ENCODE peak calls at places on chromosomes 11 and 22, in four cellular contexts. Q is left lung, P is heart left ventricle, U is left ventricle myocardium inferior. R is an unnamed sample. For H3K4me1, the result is how much of the 10 kb centered on the place peaks cover.

GRCh38 chr11:73400293-73400692 is 24.1 kb downstream of the RELT start:
- DNase-seq in Q (no peak), P (no peak), U (no peak), R (no peak)

GRCh38 chr11:134668796-134669195 is 256.8 kb upstream of the B3GAT1 start:
- DNase-seq in Q (no peak), P (no peak), U (no peak), R (peak)

GRCh38 chr11:2588809-2589537 is 110.8 kb downstream of the KCNQ1OT1 start:
- DNase-seq in Q (peak), P (peak), U (peak), R (no peak)

GRCh38 chr11:119115484-119116234 is 5.7 kb upstream of the HINFP start:
- DNase-seq in Q (peak), P (peak), U (peak), R (no peak)

GRCh38 chr22:44391481-44392445 is 79.0 kb upstream of the SHISAL1 start:
- DNase-seq in Q (peak), P (peak), U (peak), R (peak)

GRCh38 chr11:78961938-78962701 is 387.5 kb upstream of the NARS2 start:
- DNase-seq in Q (no peak), P (no peak), U (no peak), R (no peak)

GRCh38 chr11:87063982-87064381 is 26.2 kb downstream of the TMEM135 start:
- DNase-seq in Q (no peak), P (no peak), U (no peak), R (no peak)

GRCh38 chr11:104830508-104830907 is 67.8 kb downstream of the CASP12 start:
- DNase-seq in Q (no peak), P (no peak), U (no peak), R (no peak)

GRCh38 chr11:72446929-72447753 is 12.8 kb upstream of the CLPB start:
- DNase-seq in Q (no peak), P (no peak), U (no peak), R (no peak)

GRCh38 chr22:22235564-22235963 is 9.0 kb upstream of the VPREB1 start:
- DNase-seq in Q (no peak), P (no peak), U (no peak), R (no peak)

GRCh38 chr22:38080847-38081635 is 2.9 kb downstream of the SLC16A8 start:
- DNase-seq in Q (no peak), P (peak), U (peak), R (no peak)

GRCh38 chr11:65476632-65477270 is 22.1 kb upstream of the MALAT1 start:
- DNase-seq in Q (no peak), P (no peak), U (no peak), R (peak)

GRCh38 chr11:134452026-134452848 is 40.2 kb upstream of the B3GAT1 start:
- DNase-seq in Q (no peak), P (no peak), U (no peak), R (peak)

GRCh38 chr11:27722945-27723344 is 22.7 kb upstream of the BDNF start:
- DNase-seq in Q (no peak), P (no peak), U (no peak), R (no peak)

GRCh38 chr22:27911329-27911728 is 7.7 kb downstream of the PITPNB start:
- DNase-seq in Q (no peak), P (no peak), U (no peak), R (no peak)

GRCh38 chr22:27918351-27919221 is 470 bp downstream of the PITPNB start:
- DNase-seq in Q (peak), P (peak), U (peak), R (peak)

GRCh38 chr22:27913162-27913741 is 5.8 kb downstream of the PITPNB start:
- DNase-seq in Q (no peak), P (no peak), U (no peak), R (no peak)
- H3K4me1 ChIP-seq in Q (half or more), P (under half), U (half or more), R (half or more)

DNA sequence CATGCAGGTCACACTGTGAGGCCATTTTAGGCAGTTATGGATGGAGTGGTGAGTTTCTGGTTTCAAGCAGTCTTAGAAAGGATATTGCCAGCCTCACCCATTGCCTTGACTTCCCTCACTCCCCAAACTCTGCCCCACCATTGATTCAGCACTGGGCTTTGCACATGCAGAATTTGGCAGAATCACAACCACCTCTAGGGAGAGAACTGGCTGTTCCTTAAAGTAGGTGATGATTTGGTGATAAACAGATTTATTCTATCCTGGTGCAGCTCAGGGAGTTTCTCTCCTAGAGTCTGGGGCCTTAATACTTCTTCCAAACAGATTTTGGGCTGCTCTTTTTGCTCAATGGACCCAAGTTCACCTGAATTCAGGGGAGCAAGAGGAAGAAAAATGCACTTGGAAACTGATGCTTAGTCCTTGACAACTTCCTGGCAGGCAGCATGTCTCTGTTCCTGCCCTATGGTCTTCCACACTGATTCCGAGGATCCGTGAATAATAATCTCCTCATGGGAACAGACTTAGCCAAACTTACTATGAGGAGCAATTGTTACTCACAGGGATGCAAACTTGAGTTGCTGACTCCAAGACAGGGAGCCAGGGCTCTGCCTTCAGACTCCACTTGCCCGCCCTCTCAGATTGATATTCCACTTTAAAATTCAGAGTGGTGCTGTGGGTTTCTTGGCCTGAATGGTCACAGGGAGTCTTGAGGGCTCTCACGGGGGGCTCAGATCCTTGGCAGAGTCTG is 129.7 kb upstream of the PARVA start:
- DNase-seq in Q (no peak), P (no peak), U (no peak), R (no peak)
- H3K4me1 ChIP-seq in Q (under half), P (under half), U (half or more), R (half or more)

GRCh38 chr11:116928845-116929244 is 91.4 kb upstream of the APOA1 start:
- DNase-seq in Q (no peak), P (no peak), U (no peak), R (no peak)
- H3K4me1 ChIP-seq in Q (half or more), P (under half), U (half or more), R (under half)

DNA sequence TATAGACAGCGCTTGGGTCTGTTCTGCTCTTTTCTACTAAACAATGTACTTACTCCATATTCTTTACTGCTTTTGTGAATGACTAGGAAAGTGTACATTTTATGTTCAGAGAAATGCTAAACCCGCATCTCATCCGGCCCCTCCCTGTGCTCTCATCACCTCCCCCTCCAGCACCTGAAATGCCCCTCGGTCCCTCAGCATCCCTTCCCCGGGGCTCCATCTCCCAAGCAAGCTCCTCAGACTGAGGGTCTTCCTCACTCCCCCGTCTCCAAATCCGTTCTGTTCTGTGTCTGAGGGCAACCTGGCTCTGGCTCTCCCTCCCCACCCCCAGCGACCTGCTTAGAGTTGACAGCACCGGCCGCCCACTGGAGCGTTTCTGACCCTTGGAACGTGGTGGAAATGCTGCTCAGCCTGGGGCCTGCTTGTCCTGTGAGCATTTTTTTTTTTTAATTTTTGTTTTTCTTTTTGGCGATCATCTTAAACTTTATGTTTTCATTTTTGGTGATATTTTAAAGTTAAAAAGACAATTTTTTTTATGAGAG is 1.4 kb downstream of the SELENOO start:
- DNase-seq in Q (no peak), P (no peak), U (no peak), R (no peak)
- H3K4me1 ChIP-seq in Q (half or more), P (under half), U (half or more), R (under half)

DNA sequence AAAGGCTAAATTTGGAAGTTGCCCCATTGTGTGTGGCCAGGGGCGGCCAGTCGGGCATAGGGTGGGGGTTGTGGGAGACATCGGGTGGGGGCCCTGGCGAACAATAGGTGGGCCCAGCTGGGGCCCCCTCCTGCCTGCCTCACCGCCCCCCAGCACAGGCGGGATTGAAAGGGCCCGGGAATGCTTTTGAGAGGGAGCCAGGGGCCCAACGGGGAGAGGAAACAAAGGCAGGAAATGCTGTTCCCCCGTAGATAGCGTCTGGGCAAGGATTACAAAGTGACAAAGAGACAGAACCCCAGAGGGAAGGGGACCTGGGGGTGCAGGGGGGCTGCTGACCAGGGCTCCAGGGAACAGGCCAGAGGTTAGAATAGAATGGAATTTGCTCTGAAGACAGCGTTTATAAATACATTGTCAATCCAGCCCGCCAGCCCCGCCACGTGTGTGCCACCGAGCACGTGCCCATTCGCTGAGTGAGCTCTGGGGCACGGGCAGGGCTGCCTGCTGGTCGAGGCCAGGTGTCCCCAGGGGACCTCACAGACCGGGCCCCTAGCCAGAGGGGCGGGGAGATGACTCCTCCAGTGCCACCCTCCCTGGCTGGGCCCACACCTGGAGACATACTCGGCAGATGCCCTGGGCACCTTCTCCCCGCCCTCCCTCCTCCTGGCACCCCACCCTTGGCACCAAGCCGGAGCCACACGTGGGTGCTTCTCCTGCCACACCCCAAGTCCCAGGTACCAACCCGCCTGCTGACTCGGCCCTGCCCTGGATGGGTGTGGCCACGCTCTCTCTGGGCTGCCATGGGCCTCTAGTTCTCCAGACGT is 9.7 kb downstream of the PDGFB start:
- DNase-seq in Q (peak), P (peak), U (peak), R (no peak)
- H3K4me1 ChIP-seq in Q (half or more), P (under half), U (half or more), R (under half)

DNA sequence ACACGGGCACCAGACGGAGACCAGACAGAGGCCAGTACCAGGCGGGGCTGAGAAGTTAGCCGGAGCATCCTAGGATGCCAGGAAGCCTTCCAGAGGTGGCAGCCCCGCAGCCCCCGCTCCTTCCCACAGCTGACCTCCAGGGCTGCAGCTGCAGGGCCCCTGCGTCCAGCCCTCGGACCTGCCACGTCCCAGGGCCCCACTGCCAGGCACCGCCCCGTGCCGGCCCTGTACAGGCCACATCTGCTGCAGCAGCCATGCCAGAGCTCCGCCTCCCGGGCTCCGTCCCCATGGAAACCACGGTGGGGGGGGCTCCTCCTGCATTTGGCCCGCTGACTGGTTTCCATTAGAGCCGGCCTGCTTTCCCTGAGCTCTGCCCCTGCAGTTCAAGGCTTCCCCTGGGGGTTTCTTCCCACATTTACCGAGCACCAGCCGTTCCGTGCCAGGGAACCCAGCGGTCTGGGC is 62.5 kb upstream of the PPARA start:
- DNase-seq in Q (peak), P (peak), U (peak), R (peak)
- H3K4me1 ChIP-seq in Q (half or more), P (half or more), U (half or more), R (under half)

GRCh38 chr11:75533843-75534242 is 8.1 kb upstream of the GDPD5 start:
- DNase-seq in Q (no peak), P (no peak), U (no peak), R (no peak)

GRCh38 chr11:75536786-75537629 is 11.3 kb upstream of the GDPD5 start:
- DNase-seq in Q (no peak), P (no peak), U (no peak), R (no peak)

GRCh38 chr11:75532200-75532972 is 6.6 kb upstream of the GDPD5 start:
- DNase-seq in Q (peak), P (peak), U (peak), R (peak)

GRCh38 chr11:75535039-75535563 is 9.4 kb upstream of the GDPD5 start:
- DNase-seq in Q (no peak), P (no peak), U (no peak), R (no peak)

DNA sequence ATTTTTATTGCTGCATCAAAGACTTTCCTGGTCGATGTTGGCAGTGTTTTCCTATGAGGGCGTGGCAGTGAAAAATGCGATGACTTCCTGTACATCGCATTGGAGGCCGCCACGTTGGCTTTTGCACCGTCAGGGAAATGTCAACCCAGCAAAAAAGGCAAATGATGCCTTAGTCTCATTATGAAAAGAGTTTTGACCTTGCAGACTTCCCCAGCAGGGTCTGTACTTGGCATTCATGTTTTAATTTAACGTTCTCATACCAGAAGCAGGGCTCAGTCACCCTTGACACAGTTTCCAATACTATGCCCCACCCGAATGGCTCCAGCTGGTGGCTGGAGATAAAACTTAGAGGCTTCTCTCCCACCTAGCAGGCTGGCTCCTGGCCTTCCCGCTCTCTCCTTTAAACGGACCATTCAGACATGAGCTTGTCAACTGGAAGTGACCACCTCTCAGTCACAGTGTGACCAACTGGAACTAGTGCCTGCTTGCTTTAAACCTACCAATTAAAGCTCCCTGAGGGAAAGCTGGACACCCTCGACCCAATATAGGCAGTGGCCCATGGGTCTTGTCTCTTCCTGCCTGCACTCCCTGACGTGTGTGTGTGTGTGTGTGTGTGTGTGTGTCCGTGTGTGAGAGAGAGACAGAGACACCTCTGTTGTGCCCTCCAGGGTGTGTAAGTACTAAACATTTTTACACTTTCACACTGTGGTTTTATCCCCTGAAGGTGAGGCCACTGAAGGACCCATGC is 8.7 kb upstream of the GDPD5 start:
- DNase-seq in Q (no peak), P (no peak), U (no peak), R (no peak)
- H3K4me1 ChIP-seq in Q (under half), P (under half), U (under half), R (under half)

GRCh38 chr22:42909363-42910058 is 52.4 kb upstream of the ARFGAP3 start:
- DNase-seq in Q (no peak), P (no peak), U (no peak), R (no peak)

GRCh38 chr22:42908082-42908746 is 51.1 kb upstream of the ARFGAP3 start:
- DNase-seq in Q (no peak), P (no peak), U (no peak), R (no peak)

GRCh38 chr22:42906605-42907338 is 49.7 kb upstream of the ARFGAP3 start:
- DNase-seq in Q (no peak), P (peak), U (peak), R (peak)

GRCh38 chr22:42905702-42906183 is 48.7 kb upstream of the ARFGAP3 start:
- DNase-seq in Q (peak), P (peak), U (peak), R (no peak)

DNA sequence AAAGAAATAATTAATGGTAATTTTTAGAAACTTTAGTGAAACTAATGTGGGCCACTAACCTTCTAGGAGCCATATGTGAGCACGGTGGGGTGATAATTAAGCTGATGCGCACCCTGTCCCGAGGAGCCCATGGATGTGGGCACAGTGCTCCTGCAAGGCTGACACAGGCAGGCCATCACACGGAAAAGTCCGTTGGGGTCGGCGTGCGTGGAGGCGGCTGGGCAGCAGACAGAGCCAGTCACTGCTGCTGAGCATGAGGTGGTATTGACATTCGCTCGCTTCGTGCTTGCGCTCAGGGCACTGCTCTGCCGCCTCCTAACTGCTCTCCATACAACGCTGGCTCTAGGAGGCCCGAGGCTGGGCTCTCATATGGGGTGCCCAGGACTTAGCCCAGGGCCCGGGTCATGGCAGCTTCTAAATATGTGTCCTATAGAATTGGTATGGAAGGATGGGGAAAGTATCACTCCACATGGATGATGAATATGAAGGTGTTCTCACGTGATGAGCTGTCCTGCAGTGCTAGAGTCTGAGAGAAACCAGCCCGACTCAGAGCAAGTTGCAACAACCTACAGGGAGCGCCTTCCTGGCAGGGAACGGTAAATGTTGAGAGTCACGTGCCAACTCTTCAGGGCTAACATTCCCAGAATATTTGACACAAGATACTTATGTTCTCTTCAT is 50.5 kb upstream of the ARFGAP3 start:
- DNase-seq in Q (no peak), P (no peak), U (no peak), R (no peak)
- H3K4me1 ChIP-seq in Q (half or more), P (under half), U (half or more), R (under half)

DNA sequence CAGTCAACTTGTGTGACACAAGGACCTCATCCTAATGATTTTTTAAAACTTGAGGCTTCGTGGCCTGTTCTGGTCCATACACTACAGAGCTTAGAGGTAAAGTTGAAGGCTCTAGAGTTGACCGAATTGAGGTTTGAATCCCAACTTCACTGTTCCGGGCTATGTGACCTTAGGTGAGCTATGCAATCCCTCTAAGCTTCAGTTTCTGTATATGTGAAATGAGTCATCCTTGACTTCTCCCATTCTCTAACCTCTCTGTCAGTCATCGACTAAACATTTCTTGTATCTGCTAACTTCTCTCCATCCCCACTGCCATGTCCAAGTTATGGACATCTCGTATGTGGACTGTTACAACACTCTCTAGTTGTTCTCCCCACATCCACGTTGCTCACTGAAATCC is 178.2 kb upstream of the TMEM45B start:
- DNase-seq in Q (no peak), P (no peak), U (no peak), R (no peak)
- H3K4me1 ChIP-seq in Q (under half), P (under half), U (under half), R (under half)